ENCODE peak calls at places on chromosomes 3 and 15, in seven cellular contexts. T, C, W, N, O, K and M are unnamed samples.

GRCh38 chr3:188169826-188170455 is 16.0 kb downstream of the LPP start:
- DNase-seq in C (peak), T (no peak), O (no peak), N (no peak), W (no peak), K (no peak), M (no peak)

GRCh38 chr15:73799466-73799865 is 46.3 kb upstream of the INSYN1 start:
- DNase-seq in N (no peak), T (no peak), C (no peak), O (no peak), W (no peak), K (peak), M (peak)

GRCh38 chr3:100041328-100041749 is 73.0 kb downstream of the FILIP1L start:
- DNase-seq in N (no peak), C (no peak), W (no peak), K (peak), O (no peak), T (no peak), M (peak)

GRCh38 chr15:40334941-40335795 is 5.6 kb downstream of the CCDC9B start:
- DNase-seq in C (peak), W (peak), N (no peak), O (peak), K (no peak), T (no peak), M (no peak)

GRCh38 chr3:54826255-54826691 is 101.6 kb downstream of the LRTM1 start:
- DNase-seq in W (no peak), K (peak), T (no peak), C (no peak), O (no peak), N (no peak), M (no peak)

GRCh38 chr3:50264389-50264963 is 4.5 kb upstream of the SEMA3B start:
- DNase-seq in O (peak), T (peak), N (no peak), K (peak), W (no peak), C (peak), M (peak)

GRCh38 chr15:40155270-40155910 is 5.5 kb upstream of the BUB1B start:
- DNase-seq in O (no peak), N (no peak), W (peak), K (no peak), T (no peak), C (no peak), M (no peak)

GRCh38 chr15:29143293-29143692 is 126.3 kb downstream of the NSMCE3 start:
- DNase-seq in W (no peak), N (no peak), K (no peak), O (no peak), T (no peak), C (no peak), M (no peak)

GRCh38 chr3:156489462-156489911 is 65.4 kb downstream of the SSR3 start:
- DNase-seq in N (no peak), W (no peak), C (no peak), K (peak), O (no peak), T (no peak), M (no peak)

GRCh38 chr3:129277829-129278271 is 820 bp upstream of the HMCES start:
- DNase-seq in C (no peak), K (no peak), T (no peak), O (no peak), W (no peak), N (no peak), M (no peak)

GRCh38 chr15:49137861-49138260 is 17.5 kb downstream of the COPS2 start:
- DNase-seq in W (no peak), O (no peak), C (no peak), K (peak), N (no peak), T (no peak), M (no peak)

GRCh38 chr3:178439504-178439903 is 96.7 kb upstream of the KCNMB2 start:
- DNase-seq in O (no peak), T (no peak), N (peak), W (no peak), C (no peak), K (peak), M (peak)

GRCh38 chr3:59472541-59472940 is 422.7 kb upstream of the CFAP20DC start:
- DNase-seq in K (peak), O (no peak), T (no peak), C (no peak), W (no peak), N (no peak), M (no peak)

GRCh38 chr15:58473720-58474119 is 41.9 kb downstream of the LIPC start:
- DNase-seq in C (no peak), K (peak), O (no peak), N (no peak), W (no peak), T (no peak), M (peak)